ENCODE peak calls at places on chromosomes 7 and 10, in seven cellular contexts. H, Z, M, D, V, J and Y are unnamed samples.

GRCh38 chr7:105020926-105021325 is 6.9 kb downstream of the KMT2E start:
- DNase-seq in H (no peak), Z (no peak), M (no peak), D (no peak), V (no peak), J (no peak), Y (no peak)

GRCh38 chr10:89662596-89662995 is 17.6 kb upstream of the PANK1 start:
- DNase-seq in H (no peak), Z (no peak), M (no peak), D (no peak), V (no peak), J (no peak), Y (no peak)

GRCh38 chr7:102193806-102194205 is 92.9 kb upstream of the SH2B2 start:
- DNase-seq in H (no peak), Z (no peak), M (no peak), D (no peak), V (no peak), J (no peak), Y (no peak)

GRCh38 chr7:103989200-103989784 is at the start of gene RELN:
- DNase-seq in H (peak; percentile 14), Z (peak; percentile 48), M (peak; percentile 89), D (no peak), V (peak; percentile 85), J (no peak), Y (no peak)

GRCh38 chr10:20040012-20040411 is 223.8 kb downstream of the PLXDC2 start:
- DNase-seq in H (no peak), Z (no peak), M (no peak), D (no peak), V (no peak), J (no peak), Y (no peak)

GRCh38 chr10:61899045-61899444 is 2.5 kb upstream of the ARID5B start:
- DNase-seq in H (no peak), Z (no peak), M (no peak), D (no peak), V (peak; percentile 33), J (no peak), Y (no peak)

GRCh38 chr10:25157650-25158049 is 17.2 kb upstream of the GPR158 start:
- DNase-seq in H (no peak), Z (no peak), M (no peak), D (no peak), V (no peak), J (no peak), Y (no peak)

GRCh38 chr7:11757153-11757552 is 74.8 kb downstream of the THSD7A start:
- DNase-seq in H (no peak), Z (no peak), M (no peak), D (no peak), V (no peak), J (no peak), Y (no peak)

GRCh38 chr7:47520408-47520807 is 61.5 kb downstream of the TNS3 start:
- DNase-seq in H (no peak), Z (peak; percentile 39), M (no peak), D (no peak), V (no peak), J (no peak), Y (no peak)
- TF ChIP-seq POLR2AphosphoS5 in H (no peak), Z (no peak), M (no peak), D (no peak), V (no peak), J (no peak), Y (no peak)

GRCh38 chr10:5814110-5815107 is 1.2 kb upstream of the GDI2 start:
- DNase-seq in H (no peak), Z (no peak), M (no peak), D (no peak), V (no peak), J (no peak), Y (no peak)
- TF ChIP-seq TAF1 in H (peak; percentile 4), Z (no peak), M (no peak), D (no peak), V (no peak), J (no peak), Y (no peak)

GRCh38 chr10:87817873-87818504 is at the start of gene ATAD1:
- DNase-seq in H (peak; percentile 54), Z (peak; percentile 86), M (peak; percentile 86), D (peak; percentile 59), V (peak; percentile 92), J (peak; percentile 76), Y (peak; percentile 59)
- TF ChIP-seq POLR2AphosphoS5 in H (peak; percentile 72), Z (peak; percentile 90), M (peak; percentile 75), D (peak; percentile 81), V (peak; percentile 87), J (peak; percentile 91), Y (peak; percentile 90)

GRCh38 chr10:127874966-127875765 is 17.6 kb downstream of the CLRN3 start:
- DNase-seq in H (no peak), Z (no peak), M (no peak), D (no peak), V (no peak), J (no peak), Y (no peak)

GRCh38 chr10:127872011-127872741 is 20.6 kb downstream of the CLRN3 start:
- DNase-seq in H (no peak), Z (no peak), M (no peak), D (no peak), V (no peak), J (no peak), Y (no peak)

GRCh38 chr10:127871631-127872010 is 21.1 kb downstream of the CLRN3 start:
- DNase-seq in H (no peak), Z (no peak), M (no peak), D (no peak), V (no peak), J (no peak), Y (no peak)

GRCh38 chr10:127873901-127874470 is 18.8 kb downstream of the CLRN3 start:
- DNase-seq in H (no peak), Z (no peak), M (no peak), D (no peak), V (no peak), J (no peak), Y (no peak)

GRCh38 chr10:127872871-127873600 is 19.7 kb downstream of the CLRN3 start:
- DNase-seq in H (no peak), Z (peak; percentile 49), M (no peak), D (no peak), V (no peak), J (no peak), Y (no peak)
- TF ChIP-seq TAF1 in H (no peak), Z (no peak), M (no peak), D (no peak), V (no peak), J (no peak), Y (no peak)